ENCODE peak calls at places on chromosomes 12 and 14, in seven cellular contexts. I is BJ; K is GM06990; E is K562; T is AG09309; Y is A549; V is CD8-positive, alpha-beta T cell. M is an unnamed sample.

GRCh38 chr12:108381793-108382436 is 42.8 kb upstream of the CMKLR1 start:
- DNase-seq in I (no peak), K (no peak), E (peak; percentile 28), T (no peak), Y (no peak), V (no peak), M (peak; percentile 68)

GRCh38 chr14:49464885-49465284 is 121.3 kb downstream of the RPS29 start:
- DNase-seq in I (no peak), K (no peak), E (peak; percentile 16), T (no peak), Y (peak; percentile 15), V (no peak), M (peak; percentile 79)

GRCh38 chr14:70771781-70772212 is 37.5 kb downstream of the MAP3K9 start:
- DNase-seq in I (no peak), K (no peak), E (no peak), T (no peak), Y (no peak), V (no peak), M (peak; percentile 31)

GRCh38 chr12:70692681-70693288 is 55.6 kb upstream of the PTPRB start:
- DNase-seq in I (no peak), K (no peak), E (peak; percentile 48), T (peak; percentile 21), Y (peak; percentile 17), V (no peak), M (peak; percentile 62)

GRCh38 chr14:100449225-100449987 is 126.3 kb downstream of the SLC25A47 start:
- DNase-seq in I (no peak), K (no peak), E (no peak), T (no peak), Y (no peak), V (no peak), M (no peak)

GRCh38 chr12:47863985-47864384 is 40.8 kb downstream of the VDR start:
- DNase-seq in I (no peak), K (no peak), E (no peak), T (no peak), Y (no peak), V (no peak), M (no peak)

GRCh38 chr12:56872366-56872765 is 61.8 kb downstream of the SDR9C7 start:
- DNase-seq in I (no peak), K (no peak), E (no peak), T (no peak), Y (no peak), V (no peak), M (no peak)

GRCh38 chr12:47014474-47014873 is 64.9 kb upstream of the PCED1B start:
- DNase-seq in I (peak; percentile 55), K (no peak), E (no peak), T (no peak), Y (no peak), V (no peak), M (no peak)

GRCh38 chr12:91349451-91349850 is 166.8 kb upstream of the DCN start:
- DNase-seq in I (no peak), K (no peak), E (no peak), T (no peak), Y (no peak), V (no peak), M (no peak)

GRCh38 chr12:2341871-2342270 is 289.1 kb downstream of the CACNA1C start:
- DNase-seq in I (peak; percentile 62), K (no peak), E (no peak), T (peak; percentile 75), Y (no peak), V (no peak), M (no peak)

GRCh38 chr12:3483089-3483488 is 7.9 kb upstream of the PRMT8 start:
- DNase-seq in I (no peak), K (no peak), E (no peak), T (no peak), Y (no peak), V (no peak), M (peak; percentile 40)

GRCh38 chr12:19031032-19031431 is 98.5 kb upstream of the PLEKHA5 start:
- DNase-seq in I (peak; percentile 61), K (no peak), E (no peak), T (peak; percentile 46), Y (peak; percentile 47), V (no peak), M (no peak)

GRCh38 chr14:58784946-58785345 is 147.2 kb downstream of the DACT1 start:
- DNase-seq in I (no peak), K (no peak), E (no peak), T (no peak), Y (no peak), V (no peak), M (no peak)

GRCh38 chr14:35044939-35045797 is 904 bp upstream of the FAM177A1 start:
- DNase-seq in I (peak; percentile 10), K (no peak), E (no peak), T (no peak), Y (no peak), V (no peak), M (no peak)

GRCh38 chr12:75560167-75560566 is 48.8 kb upstream of the KRR1 start:
- DNase-seq in I (no peak), K (no peak), E (no peak), T (peak; percentile 21), Y (peak; percentile 9), V (no peak), M (peak; percentile 17)

GRCh38 chr14:54840336-54840735 is 62.3 kb downstream of the GCH1 start:
- DNase-seq in I (no peak), K (no peak), E (no peak), T (no peak), Y (no peak), V (no peak), M (no peak)

GRCh38 chr14:54877015-54877702 is 25.5 kb downstream of the GCH1 start:
- DNase-seq in I (no peak), K (no peak), E (no peak), T (no peak), Y (no peak), V (no peak), M (no peak)

DNA sequence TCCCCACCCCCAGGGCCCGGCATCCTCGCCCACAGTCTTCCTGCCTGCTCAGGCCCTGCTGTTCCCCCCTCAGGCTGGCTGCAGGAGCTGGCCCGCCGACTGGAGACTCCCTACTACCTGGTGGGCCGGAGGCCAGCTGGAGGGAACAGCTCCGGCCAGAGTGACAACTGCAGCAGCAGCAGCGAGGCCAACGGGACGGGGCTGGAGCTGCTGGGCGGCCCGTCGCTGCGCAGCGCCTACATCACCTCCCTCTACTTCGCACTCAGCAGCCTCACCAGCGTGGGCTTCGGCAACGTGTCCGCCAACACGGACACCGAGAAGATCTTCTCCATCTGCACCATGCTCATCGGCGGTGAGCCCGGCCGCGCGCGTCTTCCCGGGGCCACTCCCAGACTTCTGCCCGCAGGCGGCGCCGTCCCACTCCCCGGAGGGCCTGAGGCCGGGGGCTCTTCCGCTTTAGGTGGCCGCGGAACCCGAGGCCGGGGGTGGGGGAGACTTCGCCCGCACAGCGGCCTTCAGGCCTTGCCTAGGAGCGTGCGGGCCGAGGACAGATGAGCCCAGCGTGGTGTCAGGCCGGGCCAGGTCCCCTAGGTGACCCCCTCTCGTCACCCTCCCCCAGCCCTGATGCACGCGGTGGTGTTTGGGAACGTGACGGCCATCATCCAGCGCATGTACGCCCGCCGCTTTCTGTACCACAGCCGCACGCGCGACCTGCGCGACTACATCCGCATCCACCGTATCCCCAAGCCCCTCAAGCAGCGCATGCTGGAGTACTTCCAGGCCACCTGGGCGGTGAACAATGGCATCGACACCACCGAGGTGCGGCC is 10.2 kb downstream of the KCNH3 start:
- DNase-seq in I (no peak), K (no peak), E (peak; percentile 34), T (no peak), Y (no peak), V (peak; percentile 51), M (peak; percentile 73)
- TF ChIP-seq CTCF in I (peak; percentile 46), K (peak; percentile 22), E (peak; percentile 53), T (peak; percentile 34), Y (no peak), V (peak; percentile 22), M (peak; percentile 52)

GRCh38 chr12:103819892-103820291 is 21.1 kb downstream of the NT5DC3 start:
- DNase-seq in I (no peak), K (no peak), E (no peak), T (no peak), Y (no peak), V (no peak), M (no peak)
- H3K4me3 ChIP-seq in I (no peak overlapping the region), K (no peak overlapping the region), E (no peak overlapping the region), T (no peak overlapping the region), Y (no peak overlapping the region), V (no peak overlapping the region), M (no peak overlapping the region)

GRCh38 chr12:71840226-71840847 is 778 bp downstream of the TBC1D15 start:
- DNase-seq in I (peak; percentile 18), K (no peak), E (peak; percentile 57), T (peak; percentile 25), Y (peak; percentile 49), V (no peak), M (peak; percentile 16)

GRCh38 chr12:71838231-71838630 is 1.3 kb upstream of the TBC1D15 start:
- DNase-seq in I (no peak), K (no peak), E (no peak), T (no peak), Y (no peak), V (no peak), M (no peak)

GRCh38 chr12:71838661-71839060 is 898 bp upstream of the TBC1D15 start:
- DNase-seq in I (no peak), K (no peak), E (no peak), T (no peak), Y (no peak), V (no peak), M (no peak)

DNA sequence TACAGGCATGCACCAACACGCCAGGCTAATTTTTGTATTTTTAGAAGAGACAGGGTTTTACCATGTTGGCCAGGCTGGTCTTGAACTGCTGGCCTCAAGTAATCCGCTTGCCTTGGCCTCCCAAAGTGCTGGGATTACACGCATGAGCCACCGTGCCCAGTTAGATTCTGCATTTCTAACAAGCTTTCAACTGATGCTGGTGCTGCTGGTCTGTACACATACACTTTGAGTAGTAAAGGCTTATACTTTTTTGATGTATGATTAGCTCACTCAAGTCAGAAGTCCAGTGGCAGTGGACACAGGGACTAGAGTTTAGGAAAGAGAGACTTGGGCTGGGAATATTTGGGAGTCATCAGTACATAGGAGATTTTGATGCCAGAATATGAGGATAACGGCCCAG is 2.2 kb upstream of the TBC1D15 start:
- DNase-seq in I (no peak), K (no peak), E (no peak), T (no peak), Y (no peak), V (no peak), M (no peak)
- TF ChIP-seq CTCF in I (no peak), K (no peak), E (no peak), T (no peak), Y (no peak), V (no peak), M (no peak)

DNA sequence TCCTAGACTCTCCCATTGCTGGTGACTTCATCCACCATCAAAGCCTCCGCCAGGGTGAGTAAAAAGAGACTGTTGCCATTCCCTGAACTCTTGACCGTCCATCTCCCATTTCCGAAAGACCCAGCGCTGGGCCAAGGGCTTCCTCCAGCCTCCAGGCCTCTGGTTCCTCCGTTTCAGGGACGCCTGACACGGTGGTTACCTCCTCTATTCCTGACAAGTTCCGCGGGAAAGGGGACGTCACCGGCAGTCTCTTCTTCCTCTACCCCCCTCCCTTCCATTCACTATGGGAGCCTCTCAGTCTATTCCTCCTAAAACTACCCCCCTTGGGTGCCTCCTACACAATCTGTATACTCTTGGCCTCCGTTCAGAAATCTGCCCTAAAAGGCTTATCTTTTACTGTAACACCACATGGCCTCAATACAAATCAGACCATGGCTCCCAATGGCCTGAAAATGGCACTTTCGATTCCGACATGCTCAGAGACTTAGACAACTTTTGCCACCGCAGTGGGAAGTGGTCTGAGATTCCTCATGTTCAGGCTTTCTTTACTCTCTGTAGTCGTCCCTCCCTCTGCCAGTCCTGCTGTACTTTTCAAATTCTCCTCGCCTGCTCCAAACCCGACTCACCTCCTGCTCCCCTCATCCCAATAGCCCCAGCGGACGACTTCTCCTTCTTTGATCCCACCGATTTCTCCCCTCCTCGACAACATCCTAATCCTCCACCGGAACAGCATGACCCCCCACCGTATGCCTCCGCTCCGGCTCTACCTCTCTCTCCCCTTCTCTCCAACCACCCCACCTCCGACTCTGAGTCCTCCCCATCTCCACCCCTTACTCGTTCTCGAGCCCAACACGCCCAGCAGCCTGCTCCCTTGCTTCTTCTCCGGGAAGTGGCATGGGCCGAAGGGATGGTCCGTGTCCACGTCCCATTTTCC is 70.4 kb downstream of the MOK start:
- DNase-seq in I (no peak), K (no peak), E (peak; percentile 21), T (no peak), Y (no peak), V (no peak), M (no peak)
- H3K4me3 ChIP-seq in I (no peak overlapping the region), K (no peak overlapping the region), E (no peak overlapping the region), T (no peak overlapping the region), Y (no peak overlapping the region), V (no peak overlapping the region), M (no peak overlapping the region)

M was measured in GM23338.